ENCODE peak calls at places on chromosomes 3 and 15, in eight cellular contexts. One of them, this sample, is unnamed.

GRCh38 chr3:126753191-126754160 is 49.4 kb downstream of the CHCHD6 start:
- DNase-seq in H7: no peak
- DNase-seq in WERI-Rb-1: no peak
- DNase-seq in stimulated activated CD4-positive, alpha-beta T cell treated with anti-CD3 and anti-CD28 coated beads, Interleukin-12 subunit alpha, Interleukin-12 subunit beta, amount 100 ng/mL, for 4 hours: no peak
- DNase-seq in NCI-H1092: no peak
- DNase-seq in AG04449: peak
- DNase-seq in AG10803: peak
- DNase-seq in stimulated activated CD8-positive, alpha-beta memory T cell treated with anti-CD3 and anti-CD28 coated beads, Interleukin-4, amount 100 ng/mL, for 4 hours: no peak
- DNase-seq in this sample: peak

GRCh38 chr15:68281008-68281407 is 3.5 kb downstream of the FEM1B start:
- DNase-seq in H7: no peak
- DNase-seq in WERI-Rb-1: no peak
- DNase-seq in stimulated activated CD4-positive, alpha-beta T cell treated with anti-CD3 and anti-CD28 coated beads, Interleukin-12 subunit alpha, Interleukin-12 subunit beta, amount 100 ng/mL, for 4 hours: no peak
- DNase-seq in NCI-H1092: no peak
- DNase-seq in AG04449: no peak
- DNase-seq in AG10803: no peak
- DNase-seq in stimulated activated CD8-positive, alpha-beta memory T cell treated with anti-CD3 and anti-CD28 coated beads, Interleukin-4, amount 100 ng/mL, for 4 hours: no peak
- DNase-seq in this sample: no peak

GRCh38 chr3:458614-459375 is 262.2 kb downstream of the CHL1 start:
- DNase-seq in H7: no peak
- DNase-seq in WERI-Rb-1: peak
- DNase-seq in stimulated activated CD4-positive, alpha-beta T cell treated with anti-CD3 and anti-CD28 coated beads, Interleukin-12 subunit alpha, Interleukin-12 subunit beta, amount 100 ng/mL, for 4 hours: no peak
- DNase-seq in NCI-H1092: no peak
- DNase-seq in AG04449: no peak
- DNase-seq in AG10803: no peak
- DNase-seq in stimulated activated CD8-positive, alpha-beta memory T cell treated with anti-CD3 and anti-CD28 coated beads, Interleukin-4, amount 100 ng/mL, for 4 hours: no peak
- DNase-seq in this sample: no peak

GRCh38 chr3:132537297-132537696 is 59.8 kb upstream of the ACKR4 start:
- DNase-seq in H7: no peak
- DNase-seq in WERI-Rb-1: no peak
- DNase-seq in stimulated activated CD4-positive, alpha-beta T cell treated with anti-CD3 and anti-CD28 coated beads, Interleukin-12 subunit alpha, Interleukin-12 subunit beta, amount 100 ng/mL, for 4 hours: no peak
- DNase-seq in NCI-H1092: no peak
- DNase-seq in AG04449: no peak
- DNase-seq in AG10803: no peak
- DNase-seq in stimulated activated CD8-positive, alpha-beta memory T cell treated with anti-CD3 and anti-CD28 coated beads, Interleukin-4, amount 100 ng/mL, for 4 hours: no peak
- DNase-seq in this sample: no peak

GRCh38 chr3:52787672-52788625 is 6.6 kb upstream of the ITIH3 start:
- DNase-seq in H7: peak
- DNase-seq in WERI-Rb-1: no peak
- DNase-seq in stimulated activated CD4-positive, alpha-beta T cell treated with anti-CD3 and anti-CD28 coated beads, Interleukin-12 subunit alpha, Interleukin-12 subunit beta, amount 100 ng/mL, for 4 hours: no peak
- DNase-seq in NCI-H1092: no peak
- DNase-seq in AG04449: no peak
- DNase-seq in AG10803: no peak
- DNase-seq in stimulated activated CD8-positive, alpha-beta memory T cell treated with anti-CD3 and anti-CD28 coated beads, Interleukin-4, amount 100 ng/mL, for 4 hours: no peak
- DNase-seq in this sample: peak

GRCh38 chr3:194383276-194383940 is 13.9 kb upstream of the LRRC15 start:
- DNase-seq in H7: peak
- DNase-seq in WERI-Rb-1: no peak
- DNase-seq in stimulated activated CD4-positive, alpha-beta T cell treated with anti-CD3 and anti-CD28 coated beads, Interleukin-12 subunit alpha, Interleukin-12 subunit beta, amount 100 ng/mL, for 4 hours: no peak
- DNase-seq in NCI-H1092: no peak
- DNase-seq in AG04449: no peak
- DNase-seq in AG10803: no peak
- DNase-seq in stimulated activated CD8-positive, alpha-beta memory T cell treated with anti-CD3 and anti-CD28 coated beads, Interleukin-4, amount 100 ng/mL, for 4 hours: no peak
- DNase-seq in this sample: no peak

GRCh38 chr3:167568634-167569033 is 85.1 kb downstream of the WDR49 start:
- DNase-seq in H7: no peak
- DNase-seq in WERI-Rb-1: no peak
- DNase-seq in stimulated activated CD4-positive, alpha-beta T cell treated with anti-CD3 and anti-CD28 coated beads, Interleukin-12 subunit alpha, Interleukin-12 subunit beta, amount 100 ng/mL, for 4 hours: no peak
- DNase-seq in NCI-H1092: no peak
- DNase-seq in AG04449: no peak
- DNase-seq in AG10803: no peak
- DNase-seq in stimulated activated CD8-positive, alpha-beta memory T cell treated with anti-CD3 and anti-CD28 coated beads, Interleukin-4, amount 100 ng/mL, for 4 hours: no peak
- DNase-seq in this sample: no peak

GRCh38 chr15:86608461-86608860 is 528.8 kb downstream of the AGBL1 start:
- DNase-seq in H7: no peak
- DNase-seq in WERI-Rb-1: no peak
- DNase-seq in stimulated activated CD4-positive, alpha-beta T cell treated with anti-CD3 and anti-CD28 coated beads, Interleukin-12 subunit alpha, Interleukin-12 subunit beta, amount 100 ng/mL, for 4 hours: no peak
- DNase-seq in NCI-H1092: no peak
- DNase-seq in AG04449: no peak
- DNase-seq in AG10803: peak
- DNase-seq in stimulated activated CD8-positive, alpha-beta memory T cell treated with anti-CD3 and anti-CD28 coated beads, Interleukin-4, amount 100 ng/mL, for 4 hours: no peak
- DNase-seq in this sample: no peak

GRCh38 chr3:127411083-127411727 is 123.4 kb upstream of the PRR20G start:
- DNase-seq in H7: peak
- DNase-seq in WERI-Rb-1: peak
- DNase-seq in stimulated activated CD4-positive, alpha-beta T cell treated with anti-CD3 and anti-CD28 coated beads, Interleukin-12 subunit alpha, Interleukin-12 subunit beta, amount 100 ng/mL, for 4 hours: no peak
- DNase-seq in NCI-H1092: peak
- DNase-seq in AG04449: no peak
- DNase-seq in AG10803: no peak
- DNase-seq in stimulated activated CD8-positive, alpha-beta memory T cell treated with anti-CD3 and anti-CD28 coated beads, Interleukin-4, amount 100 ng/mL, for 4 hours: no peak
- DNase-seq in this sample: no peak

GRCh38 chr3:122502139-122502538 is 12.6 kb downstream of the KPNA1 start:
- DNase-seq in H7: no peak
- DNase-seq in WERI-Rb-1: no peak
- DNase-seq in stimulated activated CD4-positive, alpha-beta T cell treated with anti-CD3 and anti-CD28 coated beads, Interleukin-12 subunit alpha, Interleukin-12 subunit beta, amount 100 ng/mL, for 4 hours: no peak
- DNase-seq in NCI-H1092: no peak
- DNase-seq in AG04449: no peak
- DNase-seq in AG10803: no peak
- DNase-seq in stimulated activated CD8-positive, alpha-beta memory T cell treated with anti-CD3 and anti-CD28 coated beads, Interleukin-4, amount 100 ng/mL, for 4 hours: no peak
- DNase-seq in this sample: no peak

GRCh38 chr15:38885001-38885400 is 320.4 kb upstream of the RASGRP1 start:
- DNase-seq in H7: no peak
- DNase-seq in WERI-Rb-1: no peak
- DNase-seq in stimulated activated CD4-positive, alpha-beta T cell treated with anti-CD3 and anti-CD28 coated beads, Interleukin-12 subunit alpha, Interleukin-12 subunit beta, amount 100 ng/mL, for 4 hours: no peak
- DNase-seq in NCI-H1092: no peak
- DNase-seq in AG04449: no peak
- DNase-seq in AG10803: peak
- DNase-seq in stimulated activated CD8-positive, alpha-beta memory T cell treated with anti-CD3 and anti-CD28 coated beads, Interleukin-4, amount 100 ng/mL, for 4 hours: no peak
- DNase-seq in this sample: peak

GRCh38 chr15:80850941-80851451 is 71.8 kb downstream of the CEMIP start:
- DNase-seq in H7: no peak
- DNase-seq in WERI-Rb-1: no peak
- DNase-seq in stimulated activated CD4-positive, alpha-beta T cell treated with anti-CD3 and anti-CD28 coated beads, Interleukin-12 subunit alpha, Interleukin-12 subunit beta, amount 100 ng/mL, for 4 hours: no peak
- DNase-seq in NCI-H1092: no peak
- DNase-seq in AG04449: no peak
- DNase-seq in AG10803: no peak
- DNase-seq in stimulated activated CD8-positive, alpha-beta memory T cell treated with anti-CD3 and anti-CD28 coated beads, Interleukin-4, amount 100 ng/mL, for 4 hours: no peak
- DNase-seq in this sample: peak

GRCh38 chr3:150083653-150084037 is 113.0 kb upstream of the PFN2 start:
- DNase-seq in H7: no peak
- DNase-seq in WERI-Rb-1: no peak
- DNase-seq in stimulated activated CD4-positive, alpha-beta T cell treated with anti-CD3 and anti-CD28 coated beads, Interleukin-12 subunit alpha, Interleukin-12 subunit beta, amount 100 ng/mL, for 4 hours: no peak
- DNase-seq in NCI-H1092: no peak
- DNase-seq in AG04449: no peak
- DNase-seq in AG10803: peak
- DNase-seq in stimulated activated CD8-positive, alpha-beta memory T cell treated with anti-CD3 and anti-CD28 coated beads, Interleukin-4, amount 100 ng/mL, for 4 hours: no peak
- DNase-seq in this sample: no peak

GRCh38 chr3:126880898-126881297 is 102.0 kb upstream of the PLXNA1 start:
- DNase-seq in H7: no peak
- DNase-seq in WERI-Rb-1: no peak
- DNase-seq in stimulated activated CD4-positive, alpha-beta T cell treated with anti-CD3 and anti-CD28 coated beads, Interleukin-12 subunit alpha, Interleukin-12 subunit beta, amount 100 ng/mL, for 4 hours: no peak
- DNase-seq in NCI-H1092: no peak
- DNase-seq in AG04449: no peak
- DNase-seq in AG10803: no peak
- DNase-seq in stimulated activated CD8-positive, alpha-beta memory T cell treated with anti-CD3 and anti-CD28 coated beads, Interleukin-4, amount 100 ng/mL, for 4 hours: no peak
- DNase-seq in this sample: no peak

GRCh38 chr3:73546961-73547360 is 77.8 kb downstream of the PDZRN3 start:
- DNase-seq in H7: no peak
- DNase-seq in WERI-Rb-1: no peak
- DNase-seq in stimulated activated CD4-positive, alpha-beta T cell treated with anti-CD3 and anti-CD28 coated beads, Interleukin-12 subunit alpha, Interleukin-12 subunit beta, amount 100 ng/mL, for 4 hours: no peak
- DNase-seq in NCI-H1092: no peak
- DNase-seq in AG04449: peak
- DNase-seq in AG10803: peak
- DNase-seq in stimulated activated CD8-positive, alpha-beta memory T cell treated with anti-CD3 and anti-CD28 coated beads, Interleukin-4, amount 100 ng/mL, for 4 hours: no peak
- DNase-seq in this sample: no peak

GRCh38 chr3:28467414-28467813 is 118.8 kb upstream of the AZI2 start:
- DNase-seq in H7: no peak
- DNase-seq in WERI-Rb-1: no peak
- DNase-seq in stimulated activated CD4-positive, alpha-beta T cell treated with anti-CD3 and anti-CD28 coated beads, Interleukin-12 subunit alpha, Interleukin-12 subunit beta, amount 100 ng/mL, for 4 hours: no peak
- DNase-seq in NCI-H1092: no peak
- DNase-seq in AG04449: no peak
- DNase-seq in AG10803: no peak
- DNase-seq in stimulated activated CD8-positive, alpha-beta memory T cell treated with anti-CD3 and anti-CD28 coated beads, Interleukin-4, amount 100 ng/mL, for 4 hours: no peak
- DNase-seq in this sample: no peak

GRCh38 chr3:72973031-72973723 is 23.4 kb upstream of the PPP4R2 start:
- DNase-seq in H7: peak
- DNase-seq in WERI-Rb-1: peak
- DNase-seq in stimulated activated CD4-positive, alpha-beta T cell treated with anti-CD3 and anti-CD28 coated beads, Interleukin-12 subunit alpha, Interleukin-12 subunit beta, amount 100 ng/mL, for 4 hours: no peak
- DNase-seq in NCI-H1092: no peak
- DNase-seq in AG04449: no peak
- DNase-seq in AG10803: no peak
- DNase-seq in stimulated activated CD8-positive, alpha-beta memory T cell treated with anti-CD3 and anti-CD28 coated beads, Interleukin-4, amount 100 ng/mL, for 4 hours: no peak
- DNase-seq in this sample: peak

GRCh38 chr3:138434276-138434874 is at the start of gene ESYT3:
- DNase-seq in H7: peak
- DNase-seq in WERI-Rb-1: no peak
- DNase-seq in stimulated activated CD4-positive, alpha-beta T cell treated with anti-CD3 and anti-CD28 coated beads, Interleukin-12 subunit alpha, Interleukin-12 subunit beta, amount 100 ng/mL, for 4 hours: peak
- DNase-seq in NCI-H1092: peak
- DNase-seq in AG04449: no peak
- DNase-seq in AG10803: peak
- DNase-seq in stimulated activated CD8-positive, alpha-beta memory T cell treated with anti-CD3 and anti-CD28 coated beads, Interleukin-4, amount 100 ng/mL, for 4 hours: no peak
- DNase-seq in this sample: peak

GRCh38 chr15:69304176-69304533 is 5.4 kb downstream of the PAQR5 start:
- DNase-seq in H7: no peak
- DNase-seq in WERI-Rb-1: no peak
- DNase-seq in stimulated activated CD4-positive, alpha-beta T cell treated with anti-CD3 and anti-CD28 coated beads, Interleukin-12 subunit alpha, Interleukin-12 subunit beta, amount 100 ng/mL, for 4 hours: no peak
- DNase-seq in NCI-H1092: no peak
- DNase-seq in AG04449: peak
- DNase-seq in AG10803: peak
- DNase-seq in stimulated activated CD8-positive, alpha-beta memory T cell treated with anti-CD3 and anti-CD28 coated beads, Interleukin-4, amount 100 ng/mL, for 4 hours: no peak
- DNase-seq in this sample: peak

GRCh38 chr3:26061947-26062346 is 272.1 kb downstream of the OXSM start:
- DNase-seq in H7: no peak
- DNase-seq in WERI-Rb-1: no peak
- DNase-seq in stimulated activated CD4-positive, alpha-beta T cell treated with anti-CD3 and anti-CD28 coated beads, Interleukin-12 subunit alpha, Interleukin-12 subunit beta, amount 100 ng/mL, for 4 hours: no peak
- DNase-seq in NCI-H1092: no peak
- DNase-seq in AG04449: no peak
- DNase-seq in AG10803: no peak
- DNase-seq in stimulated activated CD8-positive, alpha-beta memory T cell treated with anti-CD3 and anti-CD28 coated beads, Interleukin-4, amount 100 ng/mL, for 4 hours: no peak
- DNase-seq in this sample: no peak

GRCh38 chr3:70550723-70551319 is 238.4 kb upstream of the MDFIC2 start:
- DNase-seq in H7: no peak
- DNase-seq in WERI-Rb-1: peak
- DNase-seq in stimulated activated CD4-positive, alpha-beta T cell treated with anti-CD3 and anti-CD28 coated beads, Interleukin-12 subunit alpha, Interleukin-12 subunit beta, amount 100 ng/mL, for 4 hours: peak
- DNase-seq in NCI-H1092: no peak
- DNase-seq in AG04449: no peak
- DNase-seq in AG10803: peak
- DNase-seq in stimulated activated CD8-positive, alpha-beta memory T cell treated with anti-CD3 and anti-CD28 coated beads, Interleukin-4, amount 100 ng/mL, for 4 hours: peak
- DNase-seq in this sample: peak

GRCh38 chr15:26841514-26841913 is 25.3 kb upstream of the GABRA5 start:
- DNase-seq in H7: peak
- DNase-seq in WERI-Rb-1: no peak
- DNase-seq in stimulated activated CD4-positive, alpha-beta T cell treated with anti-CD3 and anti-CD28 coated beads, Interleukin-12 subunit alpha, Interleukin-12 subunit beta, amount 100 ng/mL, for 4 hours: no peak
- DNase-seq in NCI-H1092: no peak
- DNase-seq in AG04449: no peak
- DNase-seq in AG10803: no peak
- DNase-seq in stimulated activated CD8-positive, alpha-beta memory T cell treated with anti-CD3 and anti-CD28 coated beads, Interleukin-4, amount 100 ng/mL, for 4 hours: no peak
- DNase-seq in this sample: no peak

GRCh38 chr3:45676248-45677044 is 12.8 kb upstream of the SACM1L start:
- DNase-seq in H7: no peak
- DNase-seq in WERI-Rb-1: no peak
- DNase-seq in stimulated activated CD4-positive, alpha-beta T cell treated with anti-CD3 and anti-CD28 coated beads, Interleukin-12 subunit alpha, Interleukin-12 subunit beta, amount 100 ng/mL, for 4 hours: no peak
- DNase-seq in NCI-H1092: no peak
- DNase-seq in AG04449: no peak
- DNase-seq in AG10803: no peak
- DNase-seq in stimulated activated CD8-positive, alpha-beta memory T cell treated with anti-CD3 and anti-CD28 coated beads, Interleukin-4, amount 100 ng/mL, for 4 hours: no peak
- DNase-seq in this sample: no peak

GRCh38 chr3:66048051-66048395 is 9.3 kb upstream of the MAGI1 start:
- DNase-seq in H7: no peak
- DNase-seq in WERI-Rb-1: no peak
- DNase-seq in stimulated activated CD4-positive, alpha-beta T cell treated with anti-CD3 and anti-CD28 coated beads, Interleukin-12 subunit alpha, Interleukin-12 subunit beta, amount 100 ng/mL, for 4 hours: no peak
- DNase-seq in NCI-H1092: no peak
- DNase-seq in AG04449: no peak
- DNase-seq in AG10803: peak
- DNase-seq in stimulated activated CD8-positive, alpha-beta memory T cell treated with anti-CD3 and anti-CD28 coated beads, Interleukin-4, amount 100 ng/mL, for 4 hours: no peak
- DNase-seq in this sample: no peak

GRCh38 chr15:71115567-71116351 is 488 bp downstream of the THSD4 start:
- DNase-seq in H7: peak
- DNase-seq in WERI-Rb-1: peak
- DNase-seq in stimulated activated CD4-positive, alpha-beta T cell treated with anti-CD3 and anti-CD28 coated beads, Interleukin-12 subunit alpha, Interleukin-12 subunit beta, amount 100 ng/mL, for 4 hours: no peak
- DNase-seq in NCI-H1092: no peak
- DNase-seq in AG04449: no peak
- DNase-seq in AG10803: peak
- DNase-seq in stimulated activated CD8-positive, alpha-beta memory T cell treated with anti-CD3 and anti-CD28 coated beads, Interleukin-4, amount 100 ng/mL, for 4 hours: no peak
- DNase-seq in this sample: no peak

GRCh38 chr15:33154366-33155166 is 39.9 kb downstream of the FMN1 start:
- DNase-seq in H7: no peak
- DNase-seq in WERI-Rb-1: no peak
- DNase-seq in stimulated activated CD4-positive, alpha-beta T cell treated with anti-CD3 and anti-CD28 coated beads, Interleukin-12 subunit alpha, Interleukin-12 subunit beta, amount 100 ng/mL, for 4 hours: no peak
- DNase-seq in NCI-H1092: no peak
- DNase-seq in AG04449: peak
- DNase-seq in AG10803: peak
- DNase-seq in stimulated activated CD8-positive, alpha-beta memory T cell treated with anti-CD3 and anti-CD28 coated beads, Interleukin-4, amount 100 ng/mL, for 4 hours: no peak
- DNase-seq in this sample: no peak

GRCh38 chr15:76345269-76345879 is 8.8 kb downstream of the ISL2 start:
- DNase-seq in H7: no peak
- DNase-seq in WERI-Rb-1: no peak
- DNase-seq in stimulated activated CD4-positive, alpha-beta T cell treated with anti-CD3 and anti-CD28 coated beads, Interleukin-12 subunit alpha, Interleukin-12 subunit beta, amount 100 ng/mL, for 4 hours: no peak
- DNase-seq in NCI-H1092: no peak
- DNase-seq in AG04449: no peak
- DNase-seq in AG10803: no peak
- DNase-seq in stimulated activated CD8-positive, alpha-beta memory T cell treated with anti-CD3 and anti-CD28 coated beads, Interleukin-4, amount 100 ng/mL, for 4 hours: no peak
- DNase-seq in this sample: no peak

GRCh38 chr15:85120351-85121113 is 138.9 kb downstream of the PDE8A start:
- DNase-seq in H7: no peak
- DNase-seq in WERI-Rb-1: no peak
- DNase-seq in stimulated activated CD4-positive, alpha-beta T cell treated with anti-CD3 and anti-CD28 coated beads, Interleukin-12 subunit alpha, Interleukin-12 subunit beta, amount 100 ng/mL, for 4 hours: no peak
- DNase-seq in NCI-H1092: no peak
- DNase-seq in AG04449: no peak
- DNase-seq in AG10803: no peak
- DNase-seq in stimulated activated CD8-positive, alpha-beta memory T cell treated with anti-CD3 and anti-CD28 coated beads, Interleukin-4, amount 100 ng/mL, for 4 hours: no peak
- DNase-seq in this sample: no peak

GRCh38 chr3:188950832-188951489 is 220.8 kb upstream of the TPRG1 start:
- DNase-seq in H7: no peak
- DNase-seq in WERI-Rb-1: no peak
- DNase-seq in stimulated activated CD4-positive, alpha-beta T cell treated with anti-CD3 and anti-CD28 coated beads, Interleukin-12 subunit alpha, Interleukin-12 subunit beta, amount 100 ng/mL, for 4 hours: peak
- DNase-seq in NCI-H1092: no peak
- DNase-seq in AG04449: peak
- DNase-seq in AG10803: peak
- DNase-seq in stimulated activated CD8-positive, alpha-beta memory T cell treated with anti-CD3 and anti-CD28 coated beads, Interleukin-4, amount 100 ng/mL, for 4 hours: no peak
- DNase-seq in this sample: peak

GRCh38 chr15:42999201-42999779 is 78.7 kb upstream of the TTBK2 start:
- DNase-seq in H7: no peak
- DNase-seq in WERI-Rb-1: no peak
- DNase-seq in stimulated activated CD4-positive, alpha-beta T cell treated with anti-CD3 and anti-CD28 coated beads, Interleukin-12 subunit alpha, Interleukin-12 subunit beta, amount 100 ng/mL, for 4 hours: no peak
- DNase-seq in NCI-H1092: no peak
- DNase-seq in AG04449: no peak
- DNase-seq in AG10803: no peak
- DNase-seq in stimulated activated CD8-positive, alpha-beta memory T cell treated with anti-CD3 and anti-CD28 coated beads, Interleukin-4, amount 100 ng/mL, for 4 hours: no peak
- DNase-seq in this sample: no peak

GRCh38 chr3:132399054-132399929 is 18.0 kb upstream of the DNAJC13 start:
- DNase-seq in H7: peak
- DNase-seq in WERI-Rb-1: peak
- DNase-seq in stimulated activated CD4-positive, alpha-beta T cell treated with anti-CD3 and anti-CD28 coated beads, Interleukin-12 subunit alpha, Interleukin-12 subunit beta, amount 100 ng/mL, for 4 hours: no peak
- DNase-seq in NCI-H1092: peak
- DNase-seq in AG04449: peak
- DNase-seq in AG10803: peak
- DNase-seq in stimulated activated CD8-positive, alpha-beta memory T cell treated with anti-CD3 and anti-CD28 coated beads, Interleukin-4, amount 100 ng/mL, for 4 hours: no peak
- DNase-seq in this sample: peak

This sample was measured in HepG2.